ENCODE peak calls at places on chromosome 14, in nine cellular contexts. One of them, this sample, is unnamed.

GRCh38 chr14:75234173-75234855 is 44.3 kb upstream of the FOS start:
- DNase-seq in naive B cell: no peak
- DNase-seq in mesenteric fat pad: no peak
- DNase-seq in NCI-H1930: no peak
- DNase-seq in natural killer cell: no peak
- DNase-seq in Daoy: peak
- DNase-seq in stimulated activated CD8-positive, alpha-beta memory T cell treated with anti-CD3 and anti-CD28 coated beads, Interleukin-7, amount 100 ng/mL, for 1 hour: no peak
- DNase-seq in astrocyte: peak
- DNase-seq in retina: no peak
- DNase-seq in this sample: peak

GRCh38 chr14:94379291-94380224 is 8.8 kb downstream of the SERPINA1 start:
- DNase-seq in naive B cell: no peak
- DNase-seq in Daoy: no peak
- DNase-seq in mesenteric fat pad: no peak
- DNase-seq in natural killer cell: no peak
- DNase-seq in astrocyte: no peak
- DNase-seq in retina: no peak
- DNase-seq in NCI-H1930: no peak
- DNase-seq in stimulated activated CD8-positive, alpha-beta memory T cell treated with anti-CD3 and anti-CD28 coated beads, Interleukin-7, amount 100 ng/mL, for 1 hour: no peak
- DNase-seq in this sample: no peak

GRCh38 chr14:105193916-105194782 is 13.0 kb upstream of the NUDT14 start:
- DNase-seq in Daoy: peak
- DNase-seq in astrocyte: no peak
- DNase-seq in mesenteric fat pad: no peak
- DNase-seq in stimulated activated CD8-positive, alpha-beta memory T cell treated with anti-CD3 and anti-CD28 coated beads, Interleukin-7, amount 100 ng/mL, for 1 hour: no peak
- DNase-seq in naive B cell: peak
- DNase-seq in retina: peak
- DNase-seq in NCI-H1930: no peak
- DNase-seq in natural killer cell: no peak
- DNase-seq in this sample: no peak

GRCh38 chr14:100539766-100540140 is 47.5 kb downstream of the BEGAIN start:
- DNase-seq in retina: no peak
- DNase-seq in naive B cell: no peak
- DNase-seq in stimulated activated CD8-positive, alpha-beta memory T cell treated with anti-CD3 and anti-CD28 coated beads, Interleukin-7, amount 100 ng/mL, for 1 hour: no peak
- DNase-seq in Daoy: no peak
- DNase-seq in natural killer cell: no peak
- DNase-seq in astrocyte: no peak
- DNase-seq in mesenteric fat pad: no peak
- DNase-seq in NCI-H1930: no peak
- DNase-seq in this sample: peak

GRCh38 chr14:23299558-23299957 is 3.1 kb downstream of the PPP1R3E start:
- DNase-seq in Daoy: no peak
- DNase-seq in astrocyte: peak
- DNase-seq in NCI-H1930: no peak
- DNase-seq in naive B cell: no peak
- DNase-seq in natural killer cell: no peak
- DNase-seq in retina: peak
- DNase-seq in stimulated activated CD8-positive, alpha-beta memory T cell treated with anti-CD3 and anti-CD28 coated beads, Interleukin-7, amount 100 ng/mL, for 1 hour: no peak
- DNase-seq in mesenteric fat pad: no peak
- DNase-seq in this sample: no peak

GRCh38 chr14:69090187-69090789 is 62.6 kb downstream of the DCAF5 start:
- DNase-seq in Daoy: peak
- DNase-seq in retina: no peak
- DNase-seq in NCI-H1930: no peak
- DNase-seq in natural killer cell: no peak
- DNase-seq in astrocyte: no peak
- DNase-seq in stimulated activated CD8-positive, alpha-beta memory T cell treated with anti-CD3 and anti-CD28 coated beads, Interleukin-7, amount 100 ng/mL, for 1 hour: no peak
- DNase-seq in naive B cell: peak
- DNase-seq in mesenteric fat pad: no peak
- DNase-seq in this sample: no peak

GRCh38 chr14:39266589-39266870 is 32.8 kb downstream of the MIA2 start:
- DNase-seq in NCI-H1930: no peak
- DNase-seq in stimulated activated CD8-positive, alpha-beta memory T cell treated with anti-CD3 and anti-CD28 coated beads, Interleukin-7, amount 100 ng/mL, for 1 hour: no peak
- DNase-seq in naive B cell: no peak
- DNase-seq in natural killer cell: no peak
- DNase-seq in retina: no peak
- DNase-seq in mesenteric fat pad: no peak
- DNase-seq in astrocyte: no peak
- DNase-seq in Daoy: peak
- DNase-seq in this sample: peak

GRCh38 chr14:52166822-52167221 is 98.0 kb upstream of the NID2 start:
- DNase-seq in astrocyte: no peak
- DNase-seq in stimulated activated CD8-positive, alpha-beta memory T cell treated with anti-CD3 and anti-CD28 coated beads, Interleukin-7, amount 100 ng/mL, for 1 hour: no peak
- DNase-seq in retina: no peak
- DNase-seq in Daoy: no peak
- DNase-seq in NCI-H1930: no peak
- DNase-seq in naive B cell: no peak
- DNase-seq in mesenteric fat pad: no peak
- DNase-seq in natural killer cell: no peak
- DNase-seq in this sample: no peak

GRCh38 chr14:68888025-68888850 is 90.9 kb downstream of the ACTN1 start:
- DNase-seq in retina: no peak
- DNase-seq in mesenteric fat pad: no peak
- DNase-seq in Daoy: no peak
- DNase-seq in NCI-H1930: no peak
- DNase-seq in naive B cell: no peak
- DNase-seq in astrocyte: peak
- DNase-seq in natural killer cell: no peak
- DNase-seq in stimulated activated CD8-positive, alpha-beta memory T cell treated with anti-CD3 and anti-CD28 coated beads, Interleukin-7, amount 100 ng/mL, for 1 hour: no peak
- DNase-seq in this sample: no peak

GRCh38 chr14:104795781-104796681 is 483 bp upstream of the AKT1 start:
- DNase-seq in naive B cell: peak
- DNase-seq in NCI-H1930: peak
- DNase-seq in natural killer cell: peak
- DNase-seq in Daoy: peak
- DNase-seq in retina: no peak
- DNase-seq in astrocyte: no peak
- DNase-seq in mesenteric fat pad: no peak
- DNase-seq in stimulated activated CD8-positive, alpha-beta memory T cell treated with anti-CD3 and anti-CD28 coated beads, Interleukin-7, amount 100 ng/mL, for 1 hour: peak
- DNase-seq in this sample: no peak

GRCh38 chr14:36507847-36508417 is 12.1 kb downstream of the NKX2-1 start:
- DNase-seq in mesenteric fat pad: no peak
- DNase-seq in natural killer cell: no peak
- DNase-seq in naive B cell: no peak
- DNase-seq in NCI-H1930: no peak
- DNase-seq in astrocyte: no peak
- DNase-seq in stimulated activated CD8-positive, alpha-beta memory T cell treated with anti-CD3 and anti-CD28 coated beads, Interleukin-7, amount 100 ng/mL, for 1 hour: no peak
- DNase-seq in Daoy: no peak
- DNase-seq in retina: peak
- DNase-seq in this sample: no peak

GRCh38 chr14:104107101-104107581 is 21.6 kb downstream of the ASPG start:
- DNase-seq in natural killer cell: no peak
- DNase-seq in NCI-H1930: no peak
- DNase-seq in astrocyte: no peak
- DNase-seq in retina: no peak
- DNase-seq in Daoy: no peak
- DNase-seq in mesenteric fat pad: no peak
- DNase-seq in naive B cell: no peak
- DNase-seq in stimulated activated CD8-positive, alpha-beta memory T cell treated with anti-CD3 and anti-CD28 coated beads, Interleukin-7, amount 100 ng/mL, for 1 hour: no peak
- DNase-seq in this sample: no peak

GRCh38 chr14:67438969-67439368 is 27.0 kb upstream of the PLEK2 start:
- DNase-seq in natural killer cell: no peak
- DNase-seq in NCI-H1930: no peak
- DNase-seq in Daoy: no peak
- DNase-seq in naive B cell: no peak
- DNase-seq in astrocyte: no peak
- DNase-seq in stimulated activated CD8-positive, alpha-beta memory T cell treated with anti-CD3 and anti-CD28 coated beads, Interleukin-7, amount 100 ng/mL, for 1 hour: no peak
- DNase-seq in retina: no peak
- DNase-seq in mesenteric fat pad: no peak
- DNase-seq in this sample: no peak

GRCh38 chr14:72965249-72965648 is 39.0 kb downstream of the DCAF4 start:
- DNase-seq in astrocyte: peak
- DNase-seq in mesenteric fat pad: no peak
- DNase-seq in Daoy: no peak
- DNase-seq in natural killer cell: no peak
- DNase-seq in retina: no peak
- DNase-seq in stimulated activated CD8-positive, alpha-beta memory T cell treated with anti-CD3 and anti-CD28 coated beads, Interleukin-7, amount 100 ng/mL, for 1 hour: no peak
- DNase-seq in naive B cell: no peak
- DNase-seq in NCI-H1930: no peak
- DNase-seq in this sample: no peak